ENCODE peak calls at places on chromosomes 1 and 21, in eight cellular contexts. One of them, this sample, is unnamed.

GRCh38 chr1:5632226-5632625 is 360.0 kb downstream of the NPHP4 start:
- DNase-seq in heart right ventricle: no peak
- DNase-seq in naive thymus-derived CD8-positive, alpha-beta T cell: no peak
- DNase-seq in AG10803: no peak
- DNase-seq in left ventricle myocardium inferior: no peak
- DNase-seq in heart left ventricle: no peak
- DNase-seq in globus pallidus: no peak
- DNase-seq in GM20000: no peak
- DNase-seq in this sample: no peak

GRCh38 chr21:44444286-44444931 is 10.9 kb upstream of the LRRC3 start:
- DNase-seq in heart right ventricle: no peak
- DNase-seq in naive thymus-derived CD8-positive, alpha-beta T cell: peak
- DNase-seq in AG10803: no peak
- DNase-seq in left ventricle myocardium inferior: peak
- DNase-seq in heart left ventricle: no peak
- DNase-seq in globus pallidus: no peak
- DNase-seq in GM20000: no peak
- DNase-seq in this sample: peak

GRCh38 chr1:47334765-47335435 is 1.3 kb downstream of the CMPK1 start:
- DNase-seq in heart right ventricle: no peak
- DNase-seq in naive thymus-derived CD8-positive, alpha-beta T cell: no peak
- DNase-seq in AG10803: no peak
- DNase-seq in left ventricle myocardium inferior: no peak
- DNase-seq in heart left ventricle: no peak
- DNase-seq in globus pallidus: no peak
- DNase-seq in GM20000: no peak
- DNase-seq in this sample: no peak

GRCh38 chr1:1163538-1164070 is 10.1 kb upstream of the TTLL10 start:
- DNase-seq in heart right ventricle: no peak
- DNase-seq in naive thymus-derived CD8-positive, alpha-beta T cell: no peak
- DNase-seq in AG10803: no peak
- DNase-seq in left ventricle myocardium inferior: no peak
- DNase-seq in heart left ventricle: no peak
- DNase-seq in globus pallidus: no peak
- DNase-seq in GM20000: no peak
- DNase-seq in this sample: no peak

GRCh38 chr1:228455715-228456114 is 31.5 kb upstream of the RNF187 start:
- DNase-seq in heart right ventricle: no peak
- DNase-seq in naive thymus-derived CD8-positive, alpha-beta T cell: no peak
- DNase-seq in AG10803: no peak
- DNase-seq in left ventricle myocardium inferior: no peak
- DNase-seq in heart left ventricle: no peak
- DNase-seq in globus pallidus: no peak
- DNase-seq in GM20000: no peak
- DNase-seq in this sample: no peak

GRCh38 chr21:29082416-29082815 is 9.0 kb upstream of the CCT8 start:
- DNase-seq in heart right ventricle: no peak
- DNase-seq in naive thymus-derived CD8-positive, alpha-beta T cell: no peak
- DNase-seq in AG10803: no peak
- DNase-seq in left ventricle myocardium inferior: no peak
- DNase-seq in heart left ventricle: no peak
- DNase-seq in globus pallidus: no peak
- DNase-seq in GM20000: no peak
- DNase-seq in this sample: no peak

GRCh38 chr1:40171036-40171435 is 9.8 kb downstream of the RLF start:
- DNase-seq in heart right ventricle: no peak
- DNase-seq in naive thymus-derived CD8-positive, alpha-beta T cell: no peak
- DNase-seq in AG10803: no peak
- DNase-seq in left ventricle myocardium inferior: no peak
- DNase-seq in heart left ventricle: no peak
- DNase-seq in globus pallidus: no peak
- DNase-seq in GM20000: no peak
- DNase-seq in this sample: no peak

GRCh38 chr1:149979972-149980548 is 30.5 kb downstream of the OTUD7B start:
- DNase-seq in heart right ventricle: no peak
- DNase-seq in naive thymus-derived CD8-positive, alpha-beta T cell: no peak
- DNase-seq in AG10803: no peak
- DNase-seq in left ventricle myocardium inferior: no peak
- DNase-seq in heart left ventricle: no peak
- DNase-seq in globus pallidus: no peak
- DNase-seq in GM20000: peak
- DNase-seq in this sample: no peak

GRCh38 chr1:209585672-209586071 is 2.2 kb downstream of the CAMK1G start:
- DNase-seq in heart right ventricle: peak
- DNase-seq in naive thymus-derived CD8-positive, alpha-beta T cell: no peak
- DNase-seq in AG10803: peak
- DNase-seq in left ventricle myocardium inferior: peak
- DNase-seq in heart left ventricle: peak
- DNase-seq in globus pallidus: peak
- DNase-seq in GM20000: no peak
- DNase-seq in this sample: peak

GRCh38 chr1:115192200-115192767 is 103.0 kb upstream of the TSPAN2 start:
- DNase-seq in heart right ventricle: no peak
- DNase-seq in naive thymus-derived CD8-positive, alpha-beta T cell: no peak
- DNase-seq in AG10803: peak
- DNase-seq in left ventricle myocardium inferior: no peak
- DNase-seq in heart left ventricle: no peak
- DNase-seq in globus pallidus: no peak
- DNase-seq in GM20000: no peak
- DNase-seq in this sample: no peak

GRCh38 chr1:47745725-47746609 is 251.2 kb downstream of the TRABD2B start:
- DNase-seq in heart right ventricle: no peak
- DNase-seq in naive thymus-derived CD8-positive, alpha-beta T cell: no peak
- DNase-seq in AG10803: no peak
- DNase-seq in left ventricle myocardium inferior: no peak
- DNase-seq in heart left ventricle: peak
- DNase-seq in globus pallidus: no peak
- DNase-seq in GM20000: no peak
- DNase-seq in this sample: no peak